ENCODE peak calls at places on chromosomes 5 and 9, in seven cellular contexts. One of them, this sample, is unnamed.
A peak's percentile ranks its signal among the peaks of the same experiment; 100 is the strongest.

GRCh38 chr9:119368681-119369581 is at the start of gene BRINP1:
- DNase-seq in A549: peak; percentile 19
- DNase-seq in transverse colon: no peak
- DNase-seq in tibial nerve: no peak
- DNase-seq in ovary: no peak
- DNase-seq in K562: no peak
- DNase-seq in SK-N-SH: peak; percentile 90
- DNase-seq in this sample: no peak

GRCh38 chr9:97889941-97890557 is 32.3 kb downstream of the TRMO start:
- DNase-seq in A549: peak; percentile 21
- DNase-seq in transverse colon: peak; percentile 37
- DNase-seq in tibial nerve: no peak
- DNase-seq in ovary: no peak
- DNase-seq in K562: peak; percentile 69
- DNase-seq in SK-N-SH: peak; percentile 46
- DNase-seq in this sample: no peak

GRCh38 chr5:18686253-18686652 is 1052.0 kb downstream of the TAF11L14 start:
- DNase-seq in A549: no peak
- DNase-seq in transverse colon: no peak
- DNase-seq in tibial nerve: no peak
- DNase-seq in ovary: no peak
- DNase-seq in K562: no peak
- DNase-seq in SK-N-SH: no peak
- DNase-seq in this sample: no peak

GRCh38 chr5:124878583-124879345 is 132.3 kb upstream of the ZNF608 start:
- DNase-seq in A549: no peak
- DNase-seq in transverse colon: no peak
- DNase-seq in tibial nerve: no peak
- DNase-seq in ovary: no peak
- DNase-seq in K562: no peak
- DNase-seq in SK-N-SH: no peak
- DNase-seq in this sample: no peak

GRCh38 chr9:34079181-34079580 is 30.5 kb upstream of the UBAP2 start:
- DNase-seq in A549: peak; percentile 62
- DNase-seq in transverse colon: no peak
- DNase-seq in tibial nerve: no peak
- DNase-seq in ovary: no peak
- DNase-seq in K562: no peak
- DNase-seq in SK-N-SH: no peak
- DNase-seq in this sample: no peak

GRCh38 chr5:73989956-73990355 is 364.0 kb downstream of the ARHGEF28 start:
- DNase-seq in A549: no peak
- DNase-seq in transverse colon: no peak
- DNase-seq in tibial nerve: no peak
- DNase-seq in ovary: no peak
- DNase-seq in K562: no peak
- DNase-seq in SK-N-SH: no peak
- DNase-seq in this sample: no peak

GRCh38 chr5:39148983-39149534 is 70.3 kb downstream of the FYB1 start:
- DNase-seq in A549: peak; percentile 38
- DNase-seq in transverse colon: no peak
- DNase-seq in tibial nerve: no peak
- DNase-seq in ovary: no peak
- DNase-seq in K562: peak; percentile 53
- DNase-seq in SK-N-SH: no peak
- DNase-seq in this sample: no peak

GRCh38 chr5:84403773-84404172 is 19.1 kb upstream of the EDIL3 start:
- DNase-seq in A549: no peak
- DNase-seq in transverse colon: no peak
- DNase-seq in tibial nerve: no peak
- DNase-seq in ovary: no peak
- DNase-seq in K562: no peak
- DNase-seq in SK-N-SH: no peak
- DNase-seq in this sample: no peak

GRCh38 chr5:149154629-149155028 is 13.3 kb downstream of the ABLIM3 start:
- DNase-seq in A549: no peak
- DNase-seq in transverse colon: no peak
- DNase-seq in tibial nerve: no peak
- DNase-seq in ovary: no peak
- DNase-seq in K562: no peak
- DNase-seq in SK-N-SH: no peak
- DNase-seq in this sample: no peak

GRCh38 chr9:5231212-5231611 is at the start of gene INSL4:
- DNase-seq in A549: peak; percentile 93
- DNase-seq in transverse colon: no peak
- DNase-seq in tibial nerve: no peak
- DNase-seq in ovary: no peak
- DNase-seq in K562: no peak
- DNase-seq in SK-N-SH: no peak
- DNase-seq in this sample: no peak

GRCh38 chr5:43288269-43288831 is 24.9 kb downstream of the HMGCS1 start:
- DNase-seq in A549: no peak
- DNase-seq in transverse colon: no peak
- DNase-seq in tibial nerve: no peak
- DNase-seq in ovary: no peak
- DNase-seq in K562: no peak
- DNase-seq in SK-N-SH: no peak
- DNase-seq in this sample: no peak

GRCh38 chr9:114629563-114630090 is 18.5 kb downstream of the TMEM268 start:
- DNase-seq in A549: no peak
- DNase-seq in transverse colon: no peak
- DNase-seq in tibial nerve: no peak
- DNase-seq in ovary: no peak
- DNase-seq in K562: no peak
- DNase-seq in SK-N-SH: no peak
- DNase-seq in this sample: no peak

GRCh38 chr9:37200572-37201005 is 80.2 kb downstream of the ZCCHC7 start:
- DNase-seq in A549: no peak
- DNase-seq in transverse colon: no peak
- DNase-seq in tibial nerve: no peak
- DNase-seq in ovary: no peak
- DNase-seq in K562: peak; percentile 71
- DNase-seq in SK-N-SH: no peak
- DNase-seq in this sample: no peak

DNA sequence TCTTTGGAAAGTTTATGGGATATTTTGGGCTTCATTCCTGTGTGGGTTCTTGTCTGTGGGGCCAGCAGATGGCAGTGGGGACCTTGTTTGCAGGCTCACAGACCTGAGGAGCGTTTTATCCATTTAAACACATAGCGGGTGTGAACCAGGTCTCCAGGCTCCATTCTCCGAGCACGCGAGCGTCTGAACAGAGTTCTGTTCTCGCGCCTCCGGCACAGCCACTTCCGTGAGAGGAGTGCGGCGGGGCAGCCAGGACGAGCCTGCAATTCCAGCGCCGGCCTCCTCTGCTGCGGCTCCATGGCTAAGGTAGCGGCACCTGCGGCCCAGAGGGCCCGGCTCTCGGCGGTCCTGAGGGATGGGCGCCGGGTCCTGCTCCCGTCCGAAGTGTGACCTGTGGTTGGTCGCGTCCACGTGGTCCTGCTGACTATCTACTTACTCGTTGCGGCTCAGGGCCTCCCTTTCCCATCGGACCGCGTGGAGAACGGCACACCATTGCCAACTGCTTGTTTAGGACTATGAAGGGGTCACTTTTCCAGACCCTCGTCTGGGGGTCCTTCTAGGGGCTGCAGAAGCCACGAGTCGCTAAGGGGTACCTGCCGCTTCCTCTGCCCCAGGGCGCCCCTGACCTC is 7.3 kb downstream of the NRARP start:
- DNase-seq in A549: no peak
- DNase-seq in transverse colon: peak; percentile 32
- DNase-seq in tibial nerve: no peak
- DNase-seq in ovary: peak; percentile 11
- DNase-seq in K562: peak; percentile 35
- DNase-seq in SK-N-SH: peak; percentile 67
- DNase-seq in this sample: no peak
- H3K4me3 ChIP-seq in A549: peak overlapping the region; percentile 88
- H3K4me3 ChIP-seq in transverse colon: peak overlapping the region; percentile 49
- H3K4me3 ChIP-seq in tibial nerve: no peak overlapping the region
- H3K4me3 ChIP-seq in ovary: peak overlapping the region; percentile 9
- H3K4me3 ChIP-seq in K562: peak overlapping the region; percentile 55
- H3K4me3 ChIP-seq in SK-N-SH: peak overlapping the region; percentile 37
- H3K4me3 ChIP-seq in this sample: no peak overlapping the region

GRCh38 chr9:107492381-107492780 is 2.8 kb upstream of the KLF4 start:
- DNase-seq in A549: no peak
- DNase-seq in transverse colon: no peak
- DNase-seq in tibial nerve: no peak
- DNase-seq in ovary: no peak
- DNase-seq in K562: no peak
- DNase-seq in SK-N-SH: no peak
- DNase-seq in this sample: no peak
- TF ChIP-seq EP300 in A549: no peak
- TF ChIP-seq EP300 in transverse colon: no peak
- TF ChIP-seq EP300 in tibial nerve: no peak
- TF ChIP-seq EP300 in ovary: no peak
- TF ChIP-seq EP300 in K562: no peak
- TF ChIP-seq EP300 in SK-N-SH: no peak
- TF ChIP-seq EP300 in this sample: no peak

GRCh38 chr5:157188270-157188669 is 7.6 kb downstream of the ITK start:
- DNase-seq in A549: no peak
- DNase-seq in transverse colon: no peak
- DNase-seq in tibial nerve: no peak
- DNase-seq in ovary: no peak
- DNase-seq in K562: no peak
- DNase-seq in SK-N-SH: no peak
- DNase-seq in this sample: no peak
- H3K4me3 ChIP-seq in A549: no peak overlapping the region
- H3K4me3 ChIP-seq in transverse colon: no peak overlapping the region
- H3K4me3 ChIP-seq in tibial nerve: no peak overlapping the region
- H3K4me3 ChIP-seq in ovary: no peak overlapping the region
- H3K4me3 ChIP-seq in K562: no peak overlapping the region
- H3K4me3 ChIP-seq in SK-N-SH: no peak overlapping the region
- H3K4me3 ChIP-seq in this sample: no peak overlapping the region

GRCh38 chr9:96187108-96187695 is 114.8 kb downstream of the HSD17B3 start:
- DNase-seq in A549: no peak
- DNase-seq in transverse colon: peak; percentile 84
- DNase-seq in tibial nerve: no peak
- DNase-seq in ovary: no peak
- DNase-seq in K562: no peak
- DNase-seq in SK-N-SH: no peak
- DNase-seq in this sample: no peak

GRCh38 chr9:96185518-96186156 is 116.3 kb downstream of the HSD17B3 start:
- DNase-seq in A549: no peak
- DNase-seq in transverse colon: no peak
- DNase-seq in tibial nerve: no peak
- DNase-seq in ovary: no peak
- DNase-seq in K562: no peak
- DNase-seq in SK-N-SH: no peak
- DNase-seq in this sample: peak; percentile 19

GRCh38 chr9:96183751-96184150 is 118.2 kb downstream of the HSD17B3 start:
- DNase-seq in A549: no peak
- DNase-seq in transverse colon: no peak
- DNase-seq in tibial nerve: no peak
- DNase-seq in ovary: no peak
- DNase-seq in K562: no peak
- DNase-seq in SK-N-SH: no peak
- DNase-seq in this sample: peak; percentile 21

GRCh38 chr9:96189995-96190394 is 112.0 kb downstream of the HSD17B3 start:
- DNase-seq in A549: no peak
- DNase-seq in transverse colon: no peak
- DNase-seq in tibial nerve: no peak
- DNase-seq in ovary: no peak
- DNase-seq in K562: no peak
- DNase-seq in SK-N-SH: no peak
- DNase-seq in this sample: no peak

DNA sequence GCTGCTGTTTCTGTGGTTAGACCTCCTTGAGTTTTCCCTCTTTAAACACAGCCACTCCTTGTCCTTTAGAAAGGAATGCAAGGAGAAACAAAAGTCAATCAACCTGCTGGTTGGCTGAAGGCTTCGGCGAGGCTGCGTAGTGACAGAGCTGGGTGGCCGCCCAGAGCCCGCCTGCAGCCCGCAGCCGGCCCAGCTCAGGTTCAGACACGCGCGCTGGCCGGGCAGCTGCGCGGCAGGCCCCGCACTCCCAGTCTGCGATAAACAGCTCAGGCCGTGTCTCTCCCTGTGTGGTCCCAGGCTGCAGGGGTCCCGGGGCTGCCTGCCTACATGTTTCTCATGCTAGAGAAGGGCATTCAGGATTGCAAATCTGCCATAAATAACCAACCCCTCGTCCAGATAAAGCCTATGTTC is 115.4 kb downstream of the HSD17B3 start:
- DNase-seq in A549: no peak
- DNase-seq in transverse colon: peak; percentile 75
- DNase-seq in tibial nerve: no peak
- DNase-seq in ovary: peak; percentile 12
- DNase-seq in K562: no peak
- DNase-seq in SK-N-SH: no peak
- DNase-seq in this sample: peak; percentile 63
- TF ChIP-seq EP300 in A549: no peak
- TF ChIP-seq EP300 in transverse colon: no peak
- TF ChIP-seq EP300 in tibial nerve: peak; percentile 6
- TF ChIP-seq EP300 in ovary: no peak
- TF ChIP-seq EP300 in K562: no peak
- TF ChIP-seq EP300 in SK-N-SH: no peak
- TF ChIP-seq EP300 in this sample: no peak

DNA sequence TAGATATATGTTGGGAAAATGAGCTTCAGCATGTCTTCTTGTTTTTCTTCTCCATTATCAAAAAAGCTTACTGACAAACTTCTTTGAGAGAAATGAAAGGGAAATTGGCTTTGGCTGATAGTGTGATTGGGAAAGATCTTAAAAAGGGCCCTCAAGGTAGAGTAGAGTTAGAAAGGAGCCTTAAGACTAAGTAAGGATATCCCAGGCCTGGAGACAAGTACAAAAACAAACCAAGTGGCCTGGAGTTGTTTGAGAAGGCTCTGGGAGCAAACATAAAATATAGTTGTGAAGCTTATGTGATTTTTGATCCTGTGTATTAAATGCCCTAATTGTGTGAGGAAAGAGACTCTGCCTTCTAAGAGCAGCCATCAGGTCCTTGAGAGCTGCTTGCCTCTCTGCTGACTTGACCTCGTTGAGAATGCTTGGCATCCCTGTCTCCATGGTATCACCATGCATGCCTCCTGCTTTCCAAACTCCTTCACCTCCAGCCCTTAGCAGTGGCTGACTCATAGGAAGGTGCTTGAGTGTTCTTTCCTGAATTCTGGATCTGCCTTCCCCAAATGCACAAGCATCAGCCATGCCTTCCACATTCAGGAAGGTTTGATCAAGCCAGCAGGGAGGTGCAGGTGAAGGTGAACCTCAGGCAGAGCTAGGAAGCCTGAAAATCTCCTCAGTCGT is 78.9 kb downstream of the SMARCA2 start:
- DNase-seq in A549: peak; percentile 17
- DNase-seq in transverse colon: no peak
- DNase-seq in tibial nerve: no peak
- DNase-seq in ovary: no peak
- DNase-seq in K562: no peak
- DNase-seq in SK-N-SH: no peak
- DNase-seq in this sample: no peak
- H3K4me3 ChIP-seq in A549: no peak overlapping the region
- H3K4me3 ChIP-seq in transverse colon: no peak overlapping the region
- H3K4me3 ChIP-seq in tibial nerve: no peak overlapping the region
- H3K4me3 ChIP-seq in ovary: no peak overlapping the region
- H3K4me3 ChIP-seq in K562: no peak overlapping the region
- H3K4me3 ChIP-seq in SK-N-SH: no peak overlapping the region
- H3K4me3 ChIP-seq in this sample: no peak overlapping the region

GRCh38 chr5:139439013-139439903 is at the start of gene DNAJC18:
- DNase-seq in A549: peak; percentile 85
- DNase-seq in transverse colon: peak; percentile 95
- DNase-seq in tibial nerve: peak; percentile 84
- DNase-seq in ovary: peak; percentile 93
- DNase-seq in K562: peak; percentile 94
- DNase-seq in SK-N-SH: peak; percentile 95
- DNase-seq in this sample: peak; percentile 97
- TF ChIP-seq EP300 in A549: no peak
- TF ChIP-seq EP300 in transverse colon: no peak
- TF ChIP-seq EP300 in tibial nerve: peak; percentile 86
- TF ChIP-seq EP300 in ovary: no peak
- TF ChIP-seq EP300 in K562: no peak
- TF ChIP-seq EP300 in SK-N-SH: no peak
- TF ChIP-seq EP300 in this sample: no peak

GRCh38 chr5:111748304-111748763 is 8.7 kb downstream of the NREP start:
- DNase-seq in A549: no peak
- DNase-seq in transverse colon: no peak
- DNase-seq in tibial nerve: no peak
- DNase-seq in ovary: no peak
- DNase-seq in K562: no peak
- DNase-seq in SK-N-SH: no peak
- DNase-seq in this sample: no peak
- H3K4me3 ChIP-seq in A549: no peak overlapping the region
- H3K4me3 ChIP-seq in transverse colon: no peak overlapping the region
- H3K4me3 ChIP-seq in tibial nerve: no peak overlapping the region
- H3K4me3 ChIP-seq in ovary: no peak overlapping the region
- H3K4me3 ChIP-seq in K562: no peak overlapping the region
- H3K4me3 ChIP-seq in SK-N-SH: peak overlapping the region; percentile 15
- H3K4me3 ChIP-seq in this sample: no peak overlapping the region

This sample was measured in sigmoid colon.